ENCODE peak calls at places on chromosomes 7 and 10, in nine cellular contexts. M is nephron progenitor cell; Y is NCI-H1092 treated with DMSO at 0.1 percent for 48 hours; T is iPS-NIHi11; V is iris pigment epithelial cell; G is NCI-H2171; A is osteocyte; Z is NCI-H1694 treated with DMSO at 0.1 percent for 48 hours; J is activated CD8-positive, alpha-beta memory T cell treated with anti-CD3 and anti-CD28 coated beads, Interleukin-2, amount 50 U/mL, for 4 hours. N is an unnamed sample.

GRCh38 chr10:72009430-72010081 is 45.4 kb downstream of the CHST3 start:
- DNase-seq in M (peak; percentile 69), Y (peak; percentile 34), T (peak; percentile 46), V (peak; percentile 94), G (no peak), A (peak; percentile 97), Z (no peak), J (no peak), N (no peak)

GRCh38 chr10:61465807-61466425 is 12.7 kb upstream of the TMEM26 start:
- DNase-seq in M (no peak), Y (no peak), T (no peak), V (peak; percentile 51), G (no peak), A (no peak), Z (no peak), J (no peak), N (no peak)

GRCh38 chr10:109892087-109892486 is 31.2 kb downstream of the XPNPEP1 start:
- DNase-seq in M (no peak), Y (no peak), T (no peak), V (no peak), G (no peak), A (no peak), Z (no peak), J (no peak), N (no peak)

GRCh38 chr7:66883716-66884115 is 37.3 kb upstream of the TMEM248 start:
- DNase-seq in M (no peak), Y (no peak), T (no peak), V (peak; percentile 48), G (no peak), A (no peak), Z (no peak), J (no peak), N (no peak)

GRCh38 chr10:42969909-42970308 is 107.0 kb upstream of the RET start:
- DNase-seq in M (no peak), Y (no peak), T (no peak), V (no peak), G (no peak), A (peak; percentile 62), Z (no peak), J (no peak), N (no peak)

GRCh38 chr7:77327067-77327931 is 88.8 kb downstream of the GSAP start:
- DNase-seq in M (peak; percentile 27), Y (peak; percentile 43), T (no peak), V (peak; percentile 83), G (no peak), A (no peak), Z (no peak), J (no peak), N (no peak)

GRCh38 chr7:50185188-50185587 is 92.1 kb upstream of the ZPBP start:
- DNase-seq in M (no peak), Y (no peak), T (no peak), V (no peak), G (no peak), A (no peak), Z (no peak), J (no peak), N (no peak)

GRCh38 chr7:3979956-3980643 is 679.0 kb downstream of the SDK1 start:
- DNase-seq in M (no peak), Y (no peak), T (peak; percentile 33), V (peak; percentile 7), G (no peak), A (no peak), Z (no peak), J (no peak), N (no peak)

GRCh38 chr7:74398426-74398825 is 55.3 kb upstream of the GTF2IRD1 start:
- DNase-seq in M (no peak), Y (no peak), T (no peak), V (no peak), G (no peak), A (no peak), Z (no peak), J (no peak), N (no peak)

GRCh38 chr7:128113839-128114238 is 82.6 kb upstream of the LRRC4 start:
- DNase-seq in M (no peak), Y (no peak), T (no peak), V (no peak), G (no peak), A (no peak), Z (no peak), J (no peak), N (no peak)

GRCh38 chr10:131815366-131816156 is 85.2 kb upstream of the PPP2R2D start:
- DNase-seq in M (no peak), Y (no peak), T (no peak), V (no peak), G (no peak), A (peak; percentile 73), Z (no peak), J (no peak), N (no peak)

N was measured in DMS 273 treated with DMSO at 0.1 percent for 48 hours.